ENCODE peak calls at places on chromosomes 11 and 22, in seven cellular contexts. D, J, U, I, E, C and G are unnamed samples.

GRCh38 chr11:23078289-23078971 is 218.2 kb upstream of the CCDC179 start:
- DNase-seq in D (no peak), J (no peak), U (no peak), I (no peak), E (no peak), C (no peak), G (no peak)

GRCh38 chr11:69215216-69215615 is 59.5 kb downstream of the SMIM38 start:
- DNase-seq in D (no peak), J (no peak), U (no peak), I (no peak), E (no peak), C (no peak), G (no peak)

GRCh38 chr11:120043323-120043945 is 94.5 kb downstream of the TRIM29 start:
- DNase-seq in D (no peak), J (no peak), U (no peak), I (no peak), E (no peak), C (no peak), G (no peak)

GRCh38 chr11:1828542-1828941 is 6.2 kb upstream of the SYT8 start:
- DNase-seq in D (no peak), J (no peak), U (no peak), I (no peak), E (no peak), C (no peak), G (no peak)

GRCh38 chr11:102197759-102198158 is 87.5 kb downstream of the YAP1 start:
- DNase-seq in D (no peak), J (no peak), U (no peak), I (no peak), E (no peak), C (no peak), G (no peak)

GRCh38 chr22:45009881-45010531 is at the start of gene PHF21B:
- DNase-seq in D (no peak), J (no peak), U (no peak), I (peak), E (no peak), C (no peak), G (peak)

GRCh38 chr11:134346976-134347350 is 15.2 kb downstream of the GLB1L2 start:
- DNase-seq in D (no peak), J (no peak), U (no peak), I (no peak), E (no peak), C (no peak), G (no peak)

GRCh38 chr11:133163463-133164419 is 368.6 kb downstream of the OPCML start:
- DNase-seq in D (no peak), J (no peak), U (peak), I (no peak), E (no peak), C (peak), G (no peak)

GRCh38 chr11:80414766-80415165 is 973.9 kb upstream of the TENM4 start:
- DNase-seq in D (no peak), J (no peak), U (no peak), I (no peak), E (no peak), C (no peak), G (no peak)

GRCh38 chr11:116787436-116787785 is 412 bp downstream of the ZPR1 start:
- DNase-seq in D (no peak), J (no peak), U (peak), I (no peak), E (no peak), C (no peak), G (no peak)

GRCh38 chr11:88352139-88352538 is 14.6 kb upstream of the CTSC start:
- DNase-seq in D (no peak), J (no peak), U (no peak), I (peak), E (no peak), C (peak), G (no peak)

GRCh38 chr22:21736084-21736642 is 569 bp upstream of the YPEL1 start:
- DNase-seq in D (no peak), J (no peak), U (no peak), I (no peak), E (no peak), C (no peak), G (no peak)

GRCh38 chr22:39496131-39496838 is 5.8 kb upstream of the MIEF1 start:
- DNase-seq in D (peak), J (peak), U (peak), I (peak), E (peak), C (no peak), G (peak)

GRCh38 chr22:50532824-50533344 is 3.1 kb upstream of the TYMP start:
- DNase-seq in D (no peak), J (no peak), U (no peak), I (no peak), E (no peak), C (no peak), G (no peak)

GRCh38 chr22:42401562-42402334 is 30.5 kb downstream of the NFAM1 start:
- DNase-seq in D (no peak), J (no peak), U (no peak), I (no peak), E (peak), C (no peak), G (no peak)

GRCh38 chr11:46505741-46506485 is 87.9 kb downstream of the AMBRA1 start:
- DNase-seq in D (no peak), J (no peak), U (no peak), I (no peak), E (no peak), C (no peak), G (no peak)

GRCh38 chr11:46508360-46508759 is 85.5 kb downstream of the AMBRA1 start:
- DNase-seq in D (no peak), J (no peak), U (no peak), I (no peak), E (no peak), C (no peak), G (no peak)

GRCh38 chr11:46499821-46500220 is 94.0 kb downstream of the AMBRA1 start:
- DNase-seq in D (no peak), J (no peak), U (no peak), I (no peak), E (no peak), C (no peak), G (no peak)

GRCh38 chr11:46506486-46506808 is 87.4 kb downstream of the AMBRA1 start:
- DNase-seq in D (no peak), J (no peak), U (no peak), I (no peak), E (no peak), C (no peak), G (no peak)

DNA sequence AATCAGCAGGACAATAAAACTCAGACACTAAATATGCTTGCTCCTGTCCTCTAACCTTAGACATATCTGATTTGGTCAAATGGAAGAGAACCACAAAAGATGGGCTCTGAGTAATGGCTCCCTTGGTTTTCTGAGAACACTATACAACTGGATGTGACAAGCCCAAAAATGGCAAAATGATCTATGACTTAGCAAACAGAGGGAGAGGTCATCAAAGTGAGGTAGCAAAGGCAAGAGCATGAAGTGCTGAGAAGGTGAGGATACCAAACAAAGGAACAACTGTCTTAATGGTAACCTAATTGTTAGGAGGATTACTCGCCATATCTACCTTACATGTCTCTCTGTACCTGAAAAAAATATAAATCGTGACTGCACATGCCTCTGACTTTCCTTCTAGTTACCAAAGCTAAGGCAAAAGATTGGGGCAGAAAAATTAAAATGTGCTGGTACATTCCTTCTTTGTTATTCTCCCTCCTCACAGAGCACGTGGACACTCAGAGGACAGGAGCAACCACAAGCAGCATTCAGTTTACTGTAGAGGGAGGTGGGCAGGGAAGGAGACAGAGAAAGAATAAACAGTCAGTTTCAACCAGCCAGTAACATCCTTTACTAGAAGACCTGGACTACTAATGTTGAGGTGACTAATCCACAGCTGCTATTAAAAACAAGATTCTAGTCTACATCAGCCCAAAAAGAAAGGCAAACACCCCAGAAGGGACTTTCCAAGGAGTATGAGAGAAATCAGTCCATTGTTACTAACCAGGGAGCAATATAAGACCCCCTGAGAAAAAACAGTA is 88.8 kb downstream of the AMBRA1 start:
- DNase-seq in D (no peak), J (no peak), U (peak), I (no peak), E (no peak), C (no peak), G (no peak)
- H3K27ac ChIP-seq in D (no peak), J (no peak), U (no peak), I (no peak), E (no peak), C (no peak), G (no peak)

GRCh38 chr11:125329786-125330185 is 165.2 kb downstream of the PKNOX2 start:
- DNase-seq in D (no peak), J (no peak), U (no peak), I (no peak), E (no peak), C (no peak), G (no peak)

GRCh38 chr11:125332821-125333220 is 163.2 kb downstream of the FEZ1 start:
- DNase-seq in D (no peak), J (no peak), U (no peak), I (no peak), E (no peak), C (no peak), G (no peak)

GRCh38 chr11:125328181-125328580 is 163.6 kb downstream of the PKNOX2 start:
- DNase-seq in D (no peak), J (no peak), U (no peak), I (no peak), E (no peak), C (no peak), G (no peak)

GRCh38 chr11:125331357-125331756 is 164.7 kb downstream of the FEZ1 start:
- DNase-seq in D (no peak), J (no peak), U (no peak), I (no peak), E (no peak), C (no peak), G (no peak)

GRCh38 chr11:125330462-125331325 is 165.4 kb downstream of the FEZ1 start:
- DNase-seq in D (no peak), J (no peak), U (no peak), I (no peak), E (no peak), C (no peak), G (no peak)
- H3K27ac ChIP-seq in D (no peak), J (no peak), U (no peak), I (no peak), E (no peak), C (no peak), G (no peak)

GRCh38 chr22:46614070-46614931 is 5.9 kb upstream of the GRAMD4 start:
- DNase-seq in D (no peak), J (no peak), U (peak), I (no peak), E (no peak), C (no peak), G (no peak)
- H3K27ac ChIP-seq in D (no peak), J (peak), U (no peak), I (no peak), E (no peak), C (no peak), G (no peak)

GRCh38 chr11:28569099-28569498 is 460.9 kb downstream of the METTL15 start:
- DNase-seq in D (no peak), J (no peak), U (no peak), I (no peak), E (no peak), C (no peak), G (no peak)

GRCh38 chr11:28566643-28567042 is 458.5 kb downstream of the METTL15 start:
- DNase-seq in D (peak), J (no peak), U (no peak), I (peak), E (peak), C (no peak), G (no peak)
- H3K27ac ChIP-seq in D (no peak), J (no peak), U (no peak), I (no peak), E (no peak), C (no peak), G (no peak)

DNA sequence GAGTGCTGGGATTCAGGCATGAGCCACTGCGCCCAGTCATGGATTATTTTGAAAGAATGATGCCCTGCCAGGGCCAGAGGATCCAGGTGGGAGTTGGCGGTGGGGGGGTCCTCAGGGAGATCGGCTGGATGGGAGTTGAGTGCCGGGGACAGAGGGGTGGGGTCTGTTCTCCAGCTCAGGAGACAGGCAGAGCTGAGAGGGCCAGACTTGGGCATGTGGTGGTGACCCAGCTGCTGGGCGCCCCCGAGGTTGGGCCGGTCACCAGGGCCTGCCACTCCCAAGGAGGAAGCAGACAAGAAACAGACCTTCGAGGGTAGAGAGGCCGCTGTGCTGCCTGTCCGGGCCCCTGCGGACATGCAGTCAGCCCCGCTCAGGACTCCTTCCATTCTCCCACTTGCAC is 11.8 kb upstream of the PRODH start:
- DNase-seq in D (peak), J (peak), U (no peak), I (no peak), E (peak), C (no peak), G (no peak)
- H3K27ac ChIP-seq in D (no peak), J (no peak), U (no peak), I (no peak), E (no peak), C (no peak), G (no peak)

GRCh38 chr11:64245797-64246623 is 733 bp downstream of the PPP1R14B start:
- DNase-seq in D (peak), J (peak), U (peak), I (peak), E (peak), C (no peak), G (no peak)

GRCh38 chr11:64244966-64245365 is 1.8 kb downstream of the PPP1R14B start:
- DNase-seq in D (no peak), J (no peak), U (no peak), I (no peak), E (no peak), C (no peak), G (no peak)

GRCh38 chr11:64244107-64244506 is 2.6 kb downstream of the PPP1R14B start:
- DNase-seq in D (no peak), J (no peak), U (no peak), I (no peak), E (no peak), C (no peak), G (no peak)

GRCh38 chr11:64246874-64247728 is at the start of gene PPP1R14B:
- DNase-seq in D (peak), J (peak), U (peak), I (peak), E (peak), C (no peak), G (peak)

GRCh38 chr11:64245401-64245796 is 1.3 kb downstream of the PPP1R14B start:
- DNase-seq in D (no peak), J (no peak), U (peak), I (no peak), E (peak), C (no peak), G (no peak)
- H3K27ac ChIP-seq in D (peak), J (peak), U (peak), I (peak), E (peak), C (peak), G (peak)

GRCh38 chr11:77470971-77471370 is 2.9 kb downstream of the PAK1 start:
- DNase-seq in D (no peak), J (no peak), U (no peak), I (no peak), E (no peak), C (no peak), G (no peak)
- H3K27ac ChIP-seq in D (no peak), J (no peak), U (no peak), I (no peak), E (no peak), C (peak), G (peak)

GRCh38 chr22:35629406-35630234 is 12.5 kb upstream of the MB start:
- DNase-seq in D (peak), J (peak), U (peak), I (peak), E (no peak), C (no peak), G (no peak)

GRCh38 chr22:35624547-35624946 is 7.4 kb upstream of the MB start:
- DNase-seq in D (no peak), J (no peak), U (no peak), I (no peak), E (no peak), C (no peak), G (no peak)

GRCh38 chr22:35628732-35629131 is 11.6 kb upstream of the MB start:
- DNase-seq in D (no peak), J (no peak), U (no peak), I (no peak), E (no peak), C (no peak), G (no peak)

GRCh38 chr22:35625763-35626162 is 8.6 kb upstream of the MB start:
- DNase-seq in D (no peak), J (no peak), U (no peak), I (no peak), E (no peak), C (no peak), G (no peak)

GRCh38 chr22:35627267-35628041 is 10.3 kb upstream of the MB start:
- DNase-seq in D (peak), J (peak), U (peak), I (peak), E (peak), C (no peak), G (peak)
- H3K27ac ChIP-seq in D (peak), J (peak), U (no peak), I (peak), E (peak), C (no peak), G (no peak)